ENCODE peak calls at places on chromosomes 12 and 14, in eight cellular contexts. One of them, this sample, is unnamed. For H3K4me1, the result is how much of the 10 kb centered on the place peaks cover.

GRCh38 chr14:23054000-23054811 is 3.1 kb downstream of the CDH24 start:
- DNase-seq in mesendoderm: no peak
- DNase-seq in hepatocyte: no peak
- DNase-seq in PC-3: no peak
- DNase-seq in right atrium auricular region: no peak
- DNase-seq in lung: no peak
- DNase-seq in endodermal cell: peak
- DNase-seq in CD8-positive, alpha-beta T cell: peak
- DNase-seq in this sample: no peak

GRCh38 chr12:76158518-76159321 is 74.2 kb upstream of the NAP1L1 start:
- DNase-seq in mesendoderm: peak
- DNase-seq in hepatocyte: peak
- DNase-seq in PC-3: peak
- DNase-seq in right atrium auricular region: peak
- DNase-seq in lung: peak
- DNase-seq in endodermal cell: peak
- DNase-seq in CD8-positive, alpha-beta T cell: peak
- DNase-seq in this sample: peak

GRCh38 chr12:19869413-19869812 is 430.1 kb downstream of the AEBP2 start:
- DNase-seq in mesendoderm: no peak
- DNase-seq in hepatocyte: no peak
- DNase-seq in PC-3: no peak
- DNase-seq in right atrium auricular region: no peak
- DNase-seq in lung: no peak
- DNase-seq in endodermal cell: no peak
- DNase-seq in CD8-positive, alpha-beta T cell: no peak
- DNase-seq in this sample: no peak

GRCh38 chr12:73465106-73465505 is 1072.5 kb upstream of the ATXN7L3B start:
- DNase-seq in mesendoderm: peak
- DNase-seq in hepatocyte: no peak
- DNase-seq in PC-3: no peak
- DNase-seq in right atrium auricular region: no peak
- DNase-seq in lung: no peak
- DNase-seq in endodermal cell: peak
- DNase-seq in CD8-positive, alpha-beta T cell: no peak
- DNase-seq in this sample: no peak

GRCh38 chr12:106291342-106291741 is 11.2 kb upstream of the TCP11L2 start:
- DNase-seq in mesendoderm: no peak
- DNase-seq in hepatocyte: no peak
- DNase-seq in PC-3: no peak
- DNase-seq in right atrium auricular region: no peak
- DNase-seq in lung: no peak
- DNase-seq in endodermal cell: no peak
- DNase-seq in CD8-positive, alpha-beta T cell: no peak
- DNase-seq in this sample: no peak

GRCh38 chr14:75859746-75860145 is 122.0 kb downstream of the TGFB3 start:
- DNase-seq in mesendoderm: no peak
- DNase-seq in hepatocyte: no peak
- DNase-seq in PC-3: no peak
- DNase-seq in right atrium auricular region: no peak
- DNase-seq in lung: no peak
- DNase-seq in endodermal cell: no peak
- DNase-seq in CD8-positive, alpha-beta T cell: no peak
- DNase-seq in this sample: no peak

GRCh38 chr14:57182760-57183503 is 85.8 kb downstream of the EXOC5 start:
- DNase-seq in mesendoderm: peak
- DNase-seq in hepatocyte: peak
- DNase-seq in PC-3: peak
- DNase-seq in right atrium auricular region: no peak
- DNase-seq in lung: no peak
- DNase-seq in endodermal cell: peak
- DNase-seq in CD8-positive, alpha-beta T cell: no peak
- DNase-seq in this sample: no peak

GRCh38 chr14:76118594-76118993 is 33.1 kb upstream of the GPATCH2L start:
- DNase-seq in mesendoderm: no peak
- DNase-seq in hepatocyte: no peak
- DNase-seq in PC-3: no peak
- DNase-seq in right atrium auricular region: no peak
- DNase-seq in lung: no peak
- DNase-seq in endodermal cell: no peak
- DNase-seq in CD8-positive, alpha-beta T cell: no peak
- DNase-seq in this sample: no peak

GRCh38 chr12:124440031-124440626 is 127.3 kb downstream of the NCOR2 start:
- DNase-seq in mesendoderm: no peak
- DNase-seq in hepatocyte: no peak
- DNase-seq in PC-3: no peak
- DNase-seq in right atrium auricular region: no peak
- DNase-seq in lung: no peak
- DNase-seq in endodermal cell: no peak
- DNase-seq in CD8-positive, alpha-beta T cell: no peak
- DNase-seq in this sample: no peak

GRCh38 chr14:21026988-21027315 is 2.1 kb upstream of the NDRG2 start:
- DNase-seq in mesendoderm: peak
- DNase-seq in hepatocyte: peak
- DNase-seq in PC-3: no peak
- DNase-seq in right atrium auricular region: peak
- DNase-seq in lung: no peak
- DNase-seq in endodermal cell: peak
- DNase-seq in CD8-positive, alpha-beta T cell: no peak
- DNase-seq in this sample: no peak

DNA sequence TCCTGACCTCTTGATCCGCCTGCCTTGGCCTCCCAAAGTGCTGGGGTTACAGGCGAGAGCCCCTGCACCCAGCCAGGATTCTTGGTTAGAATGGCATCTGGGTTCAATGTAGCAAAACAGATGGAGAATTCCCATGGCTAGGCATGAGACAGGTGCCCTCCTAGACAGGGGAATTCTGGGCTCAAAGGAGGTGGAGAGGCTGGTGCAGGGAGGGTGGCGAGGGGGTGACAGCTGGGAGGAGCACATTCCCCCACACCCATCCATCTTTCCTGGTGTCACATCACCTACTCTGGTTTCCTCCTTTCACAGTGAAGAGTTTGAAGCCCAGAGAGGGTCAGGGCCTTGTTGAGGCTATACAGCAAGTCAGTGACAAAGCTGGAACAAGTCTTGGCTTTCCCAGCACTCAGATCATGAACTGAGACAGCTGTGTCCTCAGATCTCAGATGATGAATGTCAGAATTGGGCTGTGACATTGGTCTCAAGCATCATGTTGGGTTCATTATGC is 2.8 kb downstream of the SERPINA1 start:
- DNase-seq in mesendoderm: no peak
- DNase-seq in hepatocyte: no peak
- DNase-seq in PC-3: no peak
- DNase-seq in right atrium auricular region: no peak
- DNase-seq in lung: no peak
- DNase-seq in endodermal cell: no peak
- DNase-seq in CD8-positive, alpha-beta T cell: no peak
- DNase-seq in this sample: no peak
- H3K4me1 ChIP-seq in mesendoderm: under half
- H3K4me1 ChIP-seq in hepatocyte: under half
- H3K4me1 ChIP-seq in PC-3: under half
- H3K4me1 ChIP-seq in right atrium auricular region: under half
- H3K4me1 ChIP-seq in lung: under half
- H3K4me1 ChIP-seq in endodermal cell: under half
- H3K4me1 ChIP-seq in CD8-positive, alpha-beta T cell: under half
- H3K4me1 ChIP-seq in this sample: under half

DNA sequence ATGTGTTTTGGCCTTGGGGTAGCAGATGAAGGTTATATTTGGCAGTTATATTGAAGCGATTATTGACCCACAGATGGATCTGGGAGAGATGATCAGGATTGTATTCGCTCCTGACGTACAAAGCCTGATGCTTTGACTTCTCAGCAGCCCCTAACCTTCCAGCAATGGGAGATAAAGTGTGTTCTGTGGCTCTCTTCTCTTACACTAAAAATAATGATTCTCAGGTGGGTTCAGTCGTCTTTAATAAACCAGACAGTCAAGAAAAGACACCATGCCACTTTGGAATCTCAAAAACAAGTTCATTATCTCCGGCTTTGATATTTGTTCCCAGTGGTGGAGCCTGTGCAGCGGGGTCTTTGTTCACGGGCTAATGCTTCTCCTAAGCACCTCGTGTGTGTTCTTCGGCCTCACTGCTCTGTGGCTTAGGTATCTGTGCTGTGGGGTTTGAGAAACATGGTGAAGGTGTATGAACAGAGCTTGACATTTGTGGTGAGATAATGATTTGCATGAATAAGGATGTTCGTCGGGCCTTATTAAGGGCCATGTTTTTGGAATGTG is 1.6 kb downstream of the ACVR1B start:
- DNase-seq in mesendoderm: no peak
- DNase-seq in hepatocyte: no peak
- DNase-seq in PC-3: no peak
- DNase-seq in right atrium auricular region: no peak
- DNase-seq in lung: no peak
- DNase-seq in endodermal cell: peak
- DNase-seq in CD8-positive, alpha-beta T cell: no peak
- DNase-seq in this sample: no peak
- H3K4me1 ChIP-seq in mesendoderm: under half
- H3K4me1 ChIP-seq in hepatocyte: under half
- H3K4me1 ChIP-seq in PC-3: under half
- H3K4me1 ChIP-seq in right atrium auricular region: under half
- H3K4me1 ChIP-seq in lung: under half
- H3K4me1 ChIP-seq in endodermal cell: under half
- H3K4me1 ChIP-seq in CD8-positive, alpha-beta T cell: under half
- H3K4me1 ChIP-seq in this sample: under half

DNA sequence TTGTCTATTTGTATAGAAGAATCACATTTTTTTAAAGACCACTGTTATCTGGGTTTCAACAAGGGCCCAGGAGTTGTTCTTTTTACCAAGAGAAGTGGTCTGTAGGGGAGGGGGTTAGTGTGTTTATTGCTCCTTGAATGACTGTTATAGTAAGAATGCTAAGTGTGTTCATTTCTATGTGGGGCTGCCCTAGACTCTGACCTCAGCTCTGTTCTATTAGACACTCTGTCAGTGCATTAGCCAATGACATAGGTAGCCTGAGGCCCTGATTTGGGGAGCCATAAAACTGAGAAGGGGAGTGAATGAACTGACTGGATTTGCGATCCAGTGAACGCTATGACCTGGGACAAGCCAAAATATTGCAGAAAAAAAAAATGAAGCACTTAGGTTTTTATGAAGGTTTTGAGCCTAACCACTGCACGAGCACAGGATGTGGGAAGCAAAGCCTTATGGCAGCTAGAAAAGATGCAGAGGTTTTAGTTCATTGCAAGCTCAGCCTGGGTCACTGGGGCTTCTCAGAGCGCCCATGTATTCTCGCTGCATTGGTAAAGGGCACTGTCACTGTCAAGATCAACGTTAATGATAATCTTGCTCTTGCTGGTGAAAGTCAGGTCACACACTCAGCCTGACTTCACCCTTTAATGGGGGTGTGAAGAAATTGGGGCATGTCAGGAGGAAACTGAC is 63.8 kb downstream of the PRKCH start:
- DNase-seq in mesendoderm: no peak
- DNase-seq in hepatocyte: no peak
- DNase-seq in PC-3: no peak
- DNase-seq in right atrium auricular region: no peak
- DNase-seq in lung: no peak
- DNase-seq in endodermal cell: no peak
- DNase-seq in CD8-positive, alpha-beta T cell: peak
- DNase-seq in this sample: no peak
- H3K4me1 ChIP-seq in mesendoderm: under half
- H3K4me1 ChIP-seq in hepatocyte: under half
- H3K4me1 ChIP-seq in PC-3: under half
- H3K4me1 ChIP-seq in right atrium auricular region: under half
- H3K4me1 ChIP-seq in lung: under half
- H3K4me1 ChIP-seq in endodermal cell: under half
- H3K4me1 ChIP-seq in CD8-positive, alpha-beta T cell: half or more
- H3K4me1 ChIP-seq in this sample: under half

GRCh38 chr14:69650948-69651369 is 39.6 kb downstream of the SUSD6 start:
- DNase-seq in mesendoderm: peak
- DNase-seq in hepatocyte: no peak
- DNase-seq in PC-3: peak
- DNase-seq in right atrium auricular region: no peak
- DNase-seq in lung: no peak
- DNase-seq in endodermal cell: peak
- DNase-seq in CD8-positive, alpha-beta T cell: no peak
- DNase-seq in this sample: no peak
- H3K4me1 ChIP-seq in mesendoderm: under half
- H3K4me1 ChIP-seq in hepatocyte: half or more
- H3K4me1 ChIP-seq in PC-3: half or more
- H3K4me1 ChIP-seq in right atrium auricular region: under half
- H3K4me1 ChIP-seq in lung: half or more
- H3K4me1 ChIP-seq in endodermal cell: under half
- H3K4me1 ChIP-seq in CD8-positive, alpha-beta T cell: half or more
- H3K4me1 ChIP-seq in this sample: under half

GRCh38 chr14:97408937-97409860 is 612.0 kb downstream of the VRK1 start:
- DNase-seq in mesendoderm: no peak
- DNase-seq in hepatocyte: no peak
- DNase-seq in PC-3: no peak
- DNase-seq in right atrium auricular region: no peak
- DNase-seq in lung: no peak
- DNase-seq in endodermal cell: peak
- DNase-seq in CD8-positive, alpha-beta T cell: no peak
- DNase-seq in this sample: no peak
- H3K4me1 ChIP-seq in mesendoderm: under half
- H3K4me1 ChIP-seq in hepatocyte: under half
- H3K4me1 ChIP-seq in PC-3: under half
- H3K4me1 ChIP-seq in right atrium auricular region: under half
- H3K4me1 ChIP-seq in lung: under half
- H3K4me1 ChIP-seq in endodermal cell: under half
- H3K4me1 ChIP-seq in CD8-positive, alpha-beta T cell: under half
- H3K4me1 ChIP-seq in this sample: under half